ENCODE peak calls at places on chromosomes 2 and 18, in seven cellular contexts. J, T, B, L, R, H and E are unnamed samples.
A peak's percentile ranks its signal among the peaks of the same experiment; 100 is the strongest.

GRCh38 chr2:189798312-189799029 is 14.2 kb downstream of the PMS1 start:
- DNase-seq in L (no peak), J (no peak), H (peak; percentile 62), T (no peak), B (no peak), R (no peak), E (peak; percentile 39)

GRCh38 chr2:46776687-46777327 is 138.8 kb downstream of the MCFD2 start:
- DNase-seq in T (peak; percentile 65), B (peak; percentile 63), H (peak; percentile 77), R (peak; percentile 59), J (no peak), L (peak; percentile 41), E (peak; percentile 58)

GRCh38 chr2:2840101-2840531 is 509.0 kb upstream of the MYT1L start:
- DNase-seq in T (peak; percentile 8), R (no peak), J (no peak), L (no peak), B (no peak), H (no peak), E (no peak)

GRCh38 chr2:224938670-224939309 is 103.5 kb downstream of the DOCK10 start:
- DNase-seq in T (no peak), J (no peak), B (no peak), L (no peak), R (no peak), H (no peak), E (no peak)

GRCh38 chr2:68295523-68295922 is 24.2 kb downstream of the CNRIP1 start:
- DNase-seq in T (no peak), B (no peak), J (no peak), H (no peak), R (no peak), L (no peak), E (no peak)

GRCh38 chr2:99818842-99819241 is 323.5 kb downstream of the AFF3 start:
- DNase-seq in B (no peak), L (no peak), J (no peak), T (no peak), R (no peak), H (peak; percentile 71), E (peak; percentile 52)

GRCh38 chr2:236824836-236825235 is 255.2 kb downstream of the ACKR3 start:
- DNase-seq in J (no peak), L (no peak), R (no peak), B (no peak), H (peak; percentile 73), T (peak; percentile 77), E (no peak)

GRCh38 chr2:100124746-100125145 is 17.6 kb downstream of the AFF3 start:
- DNase-seq in T (no peak), R (no peak), J (no peak), H (peak; percentile 42), B (no peak), L (no peak), E (peak; percentile 65)

GRCh38 chr2:164697688-164698290 is 76.5 kb upstream of the GRB14 start:
- DNase-seq in H (peak; percentile 54), L (no peak), R (no peak), T (no peak), B (no peak), J (no peak), E (peak; percentile 14)
- TF ChIP-seq CTCF in H (peak; percentile 79), L (peak; percentile 53), R (peak; percentile 64), T (no peak), B (peak; percentile 83), J (peak; percentile 35), E (peak; percentile 63)

GRCh38 chr18:66497351-66497750 is 106.5 kb downstream of the CDH19 start:
- DNase-seq in H (no peak), J (no peak), R (no peak), B (no peak), T (no peak), L (no peak), E (no peak)

DNA sequence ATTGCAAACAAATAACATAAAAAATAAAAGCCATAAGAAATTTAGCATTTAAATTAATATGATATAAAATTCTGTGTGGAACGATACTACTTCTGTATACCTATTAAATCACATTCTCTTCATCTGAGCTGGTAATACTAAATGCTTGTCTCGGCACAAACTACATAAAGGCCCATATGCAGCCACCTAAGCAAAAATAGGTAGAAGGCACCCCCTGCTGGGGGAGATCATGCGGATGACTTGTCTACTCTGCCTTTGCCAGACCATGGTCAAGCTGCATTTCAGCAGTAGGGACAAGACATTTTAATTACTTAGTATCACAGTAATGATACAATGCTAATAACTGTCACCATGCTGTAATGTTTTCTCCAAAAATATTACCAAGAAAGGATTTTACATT is 108.0 kb downstream of the CDH19 start:
- DNase-seq in L (peak; percentile 41), T (peak; percentile 33), R (peak; percentile 10), J (peak; percentile 20), B (peak; percentile 85), H (peak; percentile 80), E (peak; percentile 7)
- TF ChIP-seq CTCF in L (peak; percentile 26), T (no peak), R (peak; percentile 46), J (peak; percentile 32), B (peak; percentile 68), H (peak; percentile 84), E (peak; percentile 14)

GRCh38 chr18:63344918-63345317 is 22.1 kb downstream of the KDSR start:
- DNase-seq in L (no peak), J (no peak), R (no peak), H (no peak), T (no peak), B (no peak), E (no peak)

GRCh38 chr18:63342206-63342605 is 22.6 kb upstream of the BCL2 start:
- DNase-seq in L (no peak), R (no peak), T (no peak), B (peak; percentile 53), J (no peak), H (peak; percentile 52), E (no peak)

GRCh38 chr18:63336366-63337099 is 17.0 kb upstream of the BCL2 start:
- DNase-seq in H (peak; percentile 93), J (no peak), B (no peak), T (no peak), R (no peak), L (no peak), E (peak; percentile 76)

GRCh38 chr18:63344263-63344662 is 22.7 kb downstream of the KDSR start:
- DNase-seq in H (no peak), R (no peak), J (no peak), T (no peak), L (no peak), B (no peak), E (no peak)

DNA sequence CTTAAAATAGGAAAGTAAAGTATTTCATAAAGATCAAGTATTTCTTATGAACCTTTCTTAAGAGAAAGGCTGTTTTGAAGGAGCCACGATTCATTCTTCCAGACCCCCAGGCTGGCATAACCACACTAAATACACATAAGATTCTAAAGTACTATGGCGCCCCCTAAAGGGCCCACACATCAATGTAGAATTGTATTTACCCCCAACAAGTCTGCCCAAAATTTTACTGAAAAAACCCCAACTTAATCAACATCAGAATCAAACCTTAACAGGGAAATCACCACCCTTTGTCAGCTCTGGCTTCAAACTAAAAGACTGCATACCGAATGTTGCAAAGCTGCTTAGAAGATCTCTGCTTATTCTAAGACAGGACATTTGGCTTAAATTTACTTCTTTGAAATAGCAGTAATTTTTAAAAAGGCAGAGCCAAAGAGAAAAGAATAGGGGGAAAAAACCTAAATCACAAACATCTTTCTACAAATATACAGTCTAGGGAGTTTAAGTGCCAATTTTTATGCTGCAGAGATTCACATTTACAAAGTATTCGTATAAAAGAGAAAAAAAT is 20.4 kb upstream of the BCL2 start:
- DNase-seq in L (no peak), H (peak; percentile 46), J (no peak), T (no peak), B (peak; percentile 50), R (peak; percentile 55), E (no peak)
- TF ChIP-seq CTCF in L (peak; percentile 40), H (peak; percentile 71), J (peak; percentile 48), T (peak; percentile 17), B (peak; percentile 68), R (peak; percentile 71), E (peak; percentile 46)

GRCh38 chr18:48105317-48105716 is 174.9 kb upstream of the SMAD2 start:
- DNase-seq in J (no peak), L (no peak), R (no peak), H (no peak), B (no peak), T (no peak), E (no peak)
- TF ChIP-seq CTCF in J (no peak), L (no peak), R (peak; percentile 22), H (peak; percentile 19), B (no peak), T (no peak), E (no peak)

GRCh38 chr2:89767581-89768435 is 1076.3 kb downstream of the RPIA start:
- DNase-seq in T (peak; percentile 26), J (no peak), B (no peak), H (no peak), L (peak; percentile 58), R (no peak), E (no peak)

GRCh38 chr2:89763581-89764485 is 1072.4 kb downstream of the RPIA start:
- DNase-seq in B (peak; percentile 4), T (peak; percentile 25), J (peak; percentile 15), R (no peak), H (no peak), L (no peak), E (no peak)

GRCh38 chr2:89763254-89763580 is 1071.7 kb downstream of the RPIA start:
- DNase-seq in J (peak; percentile 15), L (no peak), H (no peak), B (no peak), R (no peak), T (peak; percentile 25), E (no peak)
- TF ChIP-seq CTCF in J (no peak), L (no peak), H (peak; percentile 28), B (no peak), R (no peak), T (no peak), E (no peak)

DNA sequence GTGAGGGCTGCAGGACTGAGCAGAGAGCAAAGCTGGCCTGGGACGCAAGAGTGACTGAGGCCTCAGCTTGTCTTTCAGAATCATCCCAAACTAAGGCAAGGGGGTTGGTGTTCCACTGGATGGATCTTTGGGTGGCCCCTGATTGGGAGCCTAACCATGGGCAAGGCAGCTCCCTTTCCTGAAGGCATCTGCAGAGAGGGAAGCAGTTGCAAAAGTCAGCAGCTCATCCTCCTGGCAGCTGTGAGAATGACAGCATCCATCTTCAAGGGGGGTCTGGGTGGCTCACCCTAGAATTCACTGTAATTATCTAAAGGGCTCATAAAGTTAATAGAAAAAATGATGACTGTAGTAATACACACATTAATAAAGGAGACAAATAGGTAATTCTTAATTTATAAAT is 46.5 kb upstream of the RAB31 start:
- DNase-seq in J (no peak), R (no peak), L (no peak), T (no peak), B (no peak), H (peak; percentile 56), E (no peak)
- TF ChIP-seq CTCF in J (no peak), R (no peak), L (no peak), T (no peak), B (no peak), H (peak; percentile 68), E (no peak)

GRCh38 chr2:60070851-60071250 is 482.6 kb downstream of the BCL11A start:
- DNase-seq in J (no peak), L (no peak), H (no peak), R (no peak), T (no peak), B (no peak), E (no peak)
- TF ChIP-seq CTCF in J (no peak), L (no peak), H (no peak), R (no peak), T (no peak), B (no peak), E (no peak)

DNA sequence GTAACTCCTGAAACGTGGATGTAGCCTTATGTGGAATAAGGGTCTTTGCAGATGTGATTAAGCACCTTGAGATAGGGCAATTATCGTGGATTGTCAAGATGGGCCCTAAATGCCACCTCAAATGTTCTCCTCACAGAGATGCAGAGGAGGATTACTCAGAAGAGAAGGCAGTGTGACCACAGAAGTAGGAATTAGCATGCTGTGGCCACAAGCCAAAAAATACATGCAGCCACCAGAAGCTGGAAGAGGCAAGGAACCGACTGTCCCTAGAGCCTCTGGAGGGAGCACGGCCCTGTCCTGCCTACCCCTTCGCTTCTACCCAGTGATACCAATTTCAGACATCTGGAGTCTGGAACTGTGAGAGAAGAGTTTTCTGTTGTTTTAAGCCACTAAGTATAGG is 47.3 kb upstream of the MGAT5 start:
- DNase-seq in J (no peak), H (peak; percentile 30), B (no peak), R (no peak), T (peak; percentile 38), L (peak; percentile 54), E (no peak)
- TF ChIP-seq CTCF in J (no peak), H (no peak), B (no peak), R (no peak), T (no peak), L (no peak), E (no peak)